ENCODE peak calls at places on chromosomes 3 and 15, in five cellular contexts. N is foreskin fibroblast, U is adrenal gland, W is fibroblast of mammary gland, X is OCI-LY7. B is an unnamed sample.

GRCh38 chr3:189567322-189567721 is 63.9 kb upstream of the TP63 start:
- DNase-seq in N (no peak), U (no peak), W (no peak), X (no peak), B (no peak)

GRCh38 chr3:56624725-56625124 is 58.3 kb downstream of the TASOR start:
- DNase-seq in N (peak), U (no peak), W (peak), X (no peak), B (no peak)

GRCh38 chr3:24365168-24365567 is 129.5 kb downstream of the THRB start:
- DNase-seq in N (peak), U (peak), W (peak), X (no peak), B (peak)

GRCh38 chr3:197494366-197495058 is 61.3 kb downstream of the BDH1 start:
- DNase-seq in N (no peak), U (no peak), W (peak), X (no peak), B (no peak)

GRCh38 chr3:26058774-26059455 is 269.0 kb downstream of the OXSM start:
- DNase-seq in N (no peak), U (no peak), W (no peak), X (no peak), B (no peak)

GRCh38 chr3:132350814-132351213 is 33.6 kb downstream of the ACP3 start:
- DNase-seq in N (no peak), U (no peak), W (no peak), X (no peak), B (no peak)

GRCh38 chr3:127124135-127124534 is 68.8 kb upstream of the PRR23E start:
- DNase-seq in N (peak), U (no peak), W (peak), X (no peak), B (peak)

GRCh38 chr3:79039192-79039591 is 728.6 kb downstream of the ROBO1 start:
- DNase-seq in N (peak), U (no peak), W (peak), X (no peak), B (no peak)

GRCh38 chr3:23127196-23127595 is 75.9 kb upstream of the UBE2E2 start:
- DNase-seq in N (no peak), U (no peak), W (no peak), X (no peak), B (no peak)

GRCh38 chr3:195269375-195270078 is 1.4 kb downstream of the XXYLT1 start:
- DNase-seq in N (no peak), U (no peak), W (no peak), X (peak), B (no peak)

GRCh38 chr3:170507063-170507462 is 78.8 kb downstream of the SLC7A14 start:
- DNase-seq in N (no peak), U (no peak), W (no peak), X (no peak), B (no peak)
- TF ChIP-seq CTCF in N (no peak), U (no peak), W (no peak), X (no peak), B (no peak)

GRCh38 chr15:95826831-95827230 is 503.7 kb upstream of the NR2F2 start:
- DNase-seq in N (no peak), U (no peak), W (no peak), X (no peak), B (no peak)
- TF ChIP-seq CTCF in N (no peak), U (no peak), W (peak), X (peak), B (peak)

GRCh38 chr15:51727141-51727897 is 10.1 kb downstream of the LYSMD2 start:
- DNase-seq in N (peak), U (peak), W (peak), X (no peak), B (no peak)
- TF ChIP-seq CTCF in N (peak), U (no peak), W (peak), X (peak), B (peak)

GRCh38 chr3:149435936-149436885 is 38.3 kb upstream of the TM4SF4 start:
- DNase-seq in N (peak), U (no peak), W (peak), X (no peak), B (no peak)

GRCh38 chr3:149441662-149442442 is 32.6 kb upstream of the TM4SF4 start:
- DNase-seq in N (peak), U (no peak), W (no peak), X (no peak), B (no peak)

GRCh38 chr3:149437286-149437685 is 37.2 kb upstream of the TM4SF4 start:
- DNase-seq in N (no peak), U (no peak), W (no peak), X (no peak), B (no peak)

GRCh38 chr3:149438981-149439380 is 35.5 kb upstream of the TM4SF4 start:
- DNase-seq in N (no peak), U (no peak), W (no peak), X (no peak), B (no peak)

GRCh38 chr3:149437710-149438109 is 36.8 kb upstream of the TM4SF4 start:
- DNase-seq in N (no peak), U (no peak), W (no peak), X (no peak), B (no peak)
- TF ChIP-seq CTCF in N (no peak), U (no peak), W (no peak), X (no peak), B (no peak)

DNA sequence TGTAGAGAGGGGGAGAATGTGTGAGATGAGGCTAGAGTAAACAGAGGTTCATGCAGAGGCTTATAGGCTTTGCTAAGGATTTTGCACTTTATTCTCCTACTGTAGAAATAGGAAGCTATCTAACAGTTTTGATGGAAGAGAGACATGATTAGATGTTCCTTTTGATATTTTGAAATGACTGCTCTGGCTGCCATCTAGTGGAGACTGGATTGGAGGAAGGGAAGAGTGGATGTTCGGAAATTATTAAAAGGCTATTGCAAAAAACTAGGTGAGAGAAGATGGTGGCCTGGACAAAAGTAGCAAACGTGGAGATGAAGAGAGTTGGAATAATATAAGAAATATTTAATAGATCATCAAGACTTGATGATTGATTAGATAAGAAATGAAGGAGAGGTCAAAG is 42.2 kb downstream of the SYN2 start:
- DNase-seq in N (peak), U (no peak), W (peak), X (no peak), B (no peak)
- TF ChIP-seq CTCF in N (no peak), U (peak), W (peak), X (peak), B (peak)

GRCh38 chr3:32147935-32148334 is 41.5 kb downstream of the GPD1L start:
- DNase-seq in N (peak), U (no peak), W (no peak), X (peak), B (no peak)
- TF ChIP-seq CTCF in N (no peak), U (no peak), W (no peak), X (peak), B (no peak)

DNA sequence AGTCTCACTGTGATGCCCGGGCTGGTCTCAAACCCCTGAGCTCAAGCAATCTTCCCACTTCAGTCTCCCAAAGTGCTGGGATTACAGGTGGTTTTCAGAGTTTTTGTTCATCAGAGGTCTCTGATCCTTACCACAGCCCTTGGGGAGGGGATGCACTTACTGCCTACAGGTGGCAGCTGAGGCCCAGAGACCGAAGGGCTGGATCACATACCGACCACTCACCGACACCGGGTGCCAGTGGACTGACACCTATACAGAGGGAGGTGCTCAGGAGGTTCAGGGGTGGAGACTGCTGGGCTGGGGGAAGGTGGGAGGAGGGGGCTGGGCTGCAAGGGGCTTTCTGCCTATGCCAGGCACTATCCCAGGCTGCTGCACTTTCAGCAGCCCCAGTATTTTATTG is 19.5 kb downstream of the DUSP7 start:
- DNase-seq in N (no peak), U (no peak), W (no peak), X (peak), B (no peak)
- TF ChIP-seq CTCF in N (no peak), U (no peak), W (no peak), X (peak), B (no peak)

DNA sequence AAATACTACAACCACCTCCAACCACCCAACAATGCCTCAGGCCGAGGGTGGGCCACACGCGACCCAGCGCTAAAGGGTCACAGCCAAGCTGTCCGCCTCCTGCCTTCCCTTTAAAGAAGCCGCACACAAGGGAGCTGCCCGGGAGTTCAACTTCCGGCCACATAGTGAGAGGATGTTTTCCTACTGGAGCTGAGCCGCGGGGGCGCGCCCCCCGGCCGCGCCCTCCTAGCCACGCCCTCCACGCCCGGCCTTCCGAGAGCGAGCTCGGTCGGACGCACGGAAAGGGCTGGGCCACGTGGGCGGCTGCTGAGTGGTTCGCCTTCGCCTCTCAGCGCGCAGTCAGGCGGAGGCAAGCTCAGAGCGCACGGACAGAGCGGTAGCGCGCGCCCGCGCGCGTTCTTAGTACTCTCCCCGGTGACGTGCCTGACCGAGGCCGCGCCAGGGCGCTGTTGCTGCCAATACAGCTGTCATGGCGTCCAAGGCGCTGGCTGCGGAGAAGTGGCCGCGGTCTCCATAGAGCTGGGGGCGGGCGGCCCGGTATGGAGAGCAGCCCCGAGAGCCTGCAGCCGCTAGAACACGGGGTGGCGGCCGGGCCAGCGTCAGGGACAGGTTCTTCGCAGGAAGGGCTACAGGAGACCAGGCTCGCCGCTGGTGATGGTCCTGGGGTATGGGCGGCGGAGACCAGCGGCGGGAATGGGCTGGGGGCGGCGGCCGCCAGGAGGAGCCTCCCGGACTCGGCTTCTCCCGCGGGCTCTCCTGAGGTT is at the start of gene MINDY2:
- DNase-seq in N (peak), U (peak), W (peak), X (peak), B (peak)
- TF ChIP-seq CTCF in N (peak), U (peak), W (no peak), X (peak), B (peak)

GRCh38 chr15:51782357-51782896 is 31.0 kb downstream of the TMOD2 start:
- DNase-seq in N (no peak), U (no peak), W (peak), X (peak), B (no peak)
- TF ChIP-seq CTCF in N (no peak), U (no peak), W (peak), X (peak), B (peak)